ENCODE peak calls at places on chromosomes 1 and 21, in nine cellular contexts. W is naive thymus-derived CD4-positive, alpha-beta T cell; F is IMR-90; U is cardiac muscle cell; A is SK-N-SH; I is breast epithelium; V is ovary; E is tibial artery; Z is CD8-positive, alpha-beta memory T cell. Q is an unnamed sample. For H3K27me3 and H3K36me3, the result is how much of the 10 kb centered on the place peaks cover.

GRCh38 chr1:116194592-116194991 is 83.4 kb downstream of the MAB21L3 start:
- DNase-seq in W (no peak), F (no peak), U (no peak), A (no peak), I (no peak), V (no peak), E (no peak), Z (no peak), Q (no peak)

GRCh38 chr1:43452789-43453441 is 816 bp downstream of the HYI start:
- DNase-seq in W (no peak), F (peak), U (peak), A (no peak), I (peak), V (peak), E (no peak), Z (no peak), Q (peak)

GRCh38 chr1:182048562-182048961 is 12.9 kb downstream of the ZNF648 start:
- DNase-seq in W (no peak), F (no peak), U (no peak), A (no peak), I (no peak), V (no peak), E (no peak), Z (no peak), Q (no peak)

GRCh38 chr1:63320024-63320799 is 2.2 kb upstream of the FOXD3 start:
- DNase-seq in W (no peak), F (no peak), U (no peak), A (peak), I (no peak), V (no peak), E (no peak), Z (no peak), Q (peak)

GRCh38 chr1:229924639-229925038 is 142.4 kb upstream of the GALNT2 start:
- DNase-seq in W (no peak), F (no peak), U (no peak), A (no peak), I (no peak), V (no peak), E (no peak), Z (no peak), Q (peak)

GRCh38 chr1:209601809-209602657 is 18.5 kb downstream of the CAMK1G start:
- DNase-seq in W (no peak), F (peak), U (peak), A (peak), I (no peak), V (no peak), E (no peak), Z (no peak), Q (peak)

GRCh38 chr1:218852541-218852940 is 321.1 kb upstream of the LYPLAL1 start:
- DNase-seq in W (no peak), F (no peak), U (no peak), A (no peak), I (no peak), V (no peak), E (no peak), Z (no peak), Q (no peak)

GRCh38 chr1:51421961-51422360 is 91.6 kb upstream of the TTC39A start:
- DNase-seq in W (no peak), F (peak), U (peak), A (peak), I (no peak), V (no peak), E (no peak), Z (no peak), Q (peak)

DNA sequence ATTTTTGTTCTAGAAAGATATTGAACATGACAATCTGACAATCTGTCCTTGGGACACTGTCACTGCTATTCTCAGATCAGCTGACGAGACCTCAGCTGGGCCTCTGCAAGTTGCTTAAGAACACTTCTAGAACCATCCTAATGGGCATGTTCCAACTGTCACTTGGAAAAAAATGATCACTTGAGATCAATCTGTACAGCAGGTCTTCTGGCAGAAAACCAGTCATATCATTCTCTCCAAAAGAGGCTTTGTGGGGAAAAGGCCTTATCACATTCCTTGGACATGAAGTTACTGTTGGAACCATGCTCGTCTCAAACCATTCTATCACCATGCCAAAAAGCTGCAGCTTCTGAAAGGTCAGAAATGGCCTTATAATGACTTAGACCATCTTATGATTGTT is 744.2 kb downstream of the USP25 start:
- DNase-seq in W (no peak), F (peak), U (peak), A (no peak), I (no peak), V (no peak), E (no peak), Z (no peak), Q (no peak)
- H3K4me3 ChIP-seq in W (no peak), F (no peak), U (no peak), A (no peak), I (no peak), V (no peak), E (no peak), Z (no peak), Q (no peak)

DNA sequence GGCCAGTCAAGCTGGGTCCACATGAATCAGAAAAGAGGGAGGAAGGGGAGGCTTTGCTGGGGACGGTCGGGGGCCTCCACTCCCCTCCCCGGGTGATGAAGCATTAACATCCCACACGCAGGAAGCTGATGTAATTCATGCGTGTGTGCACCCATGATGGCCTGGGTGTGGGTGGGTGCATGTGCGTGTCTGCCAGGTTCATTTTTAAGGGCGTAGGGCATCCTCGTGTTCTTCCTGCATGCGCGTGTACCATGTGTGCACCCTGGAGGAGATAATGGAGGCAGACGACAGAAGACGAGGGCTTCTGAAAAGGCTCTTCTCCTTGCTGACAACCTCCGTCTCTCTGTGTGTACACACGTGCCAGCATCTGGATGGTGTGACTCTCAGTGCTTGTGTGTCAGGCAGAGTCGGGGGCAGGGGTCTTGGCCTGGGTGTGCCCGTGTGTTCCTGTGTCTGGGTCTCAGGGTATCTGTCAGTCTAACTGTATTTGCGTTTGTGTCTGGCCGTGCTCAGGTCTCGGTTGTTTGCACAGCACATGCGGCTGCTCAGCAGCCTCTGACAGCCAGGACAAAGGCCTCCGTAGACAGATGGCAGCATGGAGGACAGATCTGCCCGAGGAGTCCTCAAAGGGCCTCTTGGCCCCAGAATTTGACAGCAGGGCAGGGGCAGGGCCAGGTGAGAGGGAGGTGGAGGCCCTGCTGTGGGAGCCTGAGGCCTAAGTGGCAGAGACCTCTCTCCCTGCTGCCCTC is 2.4 kb downstream of the RAP1GAP start:
- DNase-seq in W (no peak), F (no peak), U (no peak), A (no peak), I (no peak), V (no peak), E (no peak), Z (no peak), Q (no peak)
- H3K27me3 ChIP-seq in W (under half), F (half or more), U (under half), A (under half), I (under half), V (under half), E (half or more), Z (under half), Q (under half)

GRCh38 chr1:28466226-28466778 is 39.5 kb upstream of the RCC1 start:
- DNase-seq in W (no peak), F (no peak), U (no peak), A (no peak), I (no peak), V (no peak), E (peak), Z (no peak), Q (no peak)
- H3K36me3 ChIP-seq in W (under half), F (under half), U (under half), A (under half), I (under half), V (under half), E (under half), Z (under half), Q (under half)

DNA sequence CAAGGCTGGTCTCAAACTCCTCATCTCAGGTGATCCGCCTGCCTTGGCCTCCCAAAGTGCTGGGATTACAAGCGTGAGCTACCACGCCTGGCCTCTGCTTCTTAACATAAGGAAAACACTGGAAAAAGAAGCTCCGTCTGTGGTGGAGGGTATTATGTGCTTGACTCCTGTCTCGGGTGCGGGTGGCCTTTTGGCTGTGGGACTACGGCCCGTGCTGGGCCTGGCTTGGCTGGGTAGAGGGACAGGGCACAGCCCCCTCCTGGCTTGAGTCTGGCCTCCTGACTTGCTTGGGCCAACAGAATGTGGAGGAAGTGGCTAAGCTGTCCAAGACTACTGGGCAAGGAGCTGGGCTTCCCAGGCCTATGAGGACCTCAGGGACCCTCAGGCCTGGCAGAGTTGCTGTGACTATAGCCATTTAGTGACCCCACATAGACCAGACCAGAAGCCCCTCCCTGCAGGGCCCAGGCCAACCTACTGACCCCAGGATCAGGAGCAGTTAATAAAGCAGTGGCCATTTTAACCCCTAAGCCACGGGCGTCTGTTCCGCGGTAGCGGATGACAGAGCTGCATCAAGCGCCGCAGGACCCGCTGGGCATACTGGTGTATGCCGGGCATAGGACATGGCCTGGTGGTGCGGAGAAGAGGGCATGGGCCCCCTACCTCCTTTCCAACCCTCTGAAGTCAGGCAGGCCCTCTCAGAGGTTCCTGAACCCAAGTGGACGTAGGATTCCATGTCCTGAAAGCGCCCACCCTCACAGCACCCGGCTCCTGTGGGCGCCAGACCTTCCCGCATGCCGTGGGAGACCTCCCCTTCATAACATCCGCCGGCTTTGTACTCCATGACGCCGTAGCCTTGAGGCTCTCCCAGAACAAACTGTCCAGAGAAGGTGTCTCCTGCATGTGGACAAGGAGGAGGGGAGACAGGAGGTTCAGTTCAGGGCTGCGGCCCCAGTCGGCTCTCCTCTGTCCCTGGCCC is 4.4 kb downstream of the MORN1 start:
- DNase-seq in W (no peak), F (no peak), U (no peak), A (no peak), I (no peak), V (peak), E (no peak), Z (no peak), Q (no peak)
- H3K4me3 ChIP-seq in W (no peak), F (no peak), U (no peak), A (no peak), I (no peak), V (no peak), E (no peak), Z (no peak), Q (no peak)

DNA sequence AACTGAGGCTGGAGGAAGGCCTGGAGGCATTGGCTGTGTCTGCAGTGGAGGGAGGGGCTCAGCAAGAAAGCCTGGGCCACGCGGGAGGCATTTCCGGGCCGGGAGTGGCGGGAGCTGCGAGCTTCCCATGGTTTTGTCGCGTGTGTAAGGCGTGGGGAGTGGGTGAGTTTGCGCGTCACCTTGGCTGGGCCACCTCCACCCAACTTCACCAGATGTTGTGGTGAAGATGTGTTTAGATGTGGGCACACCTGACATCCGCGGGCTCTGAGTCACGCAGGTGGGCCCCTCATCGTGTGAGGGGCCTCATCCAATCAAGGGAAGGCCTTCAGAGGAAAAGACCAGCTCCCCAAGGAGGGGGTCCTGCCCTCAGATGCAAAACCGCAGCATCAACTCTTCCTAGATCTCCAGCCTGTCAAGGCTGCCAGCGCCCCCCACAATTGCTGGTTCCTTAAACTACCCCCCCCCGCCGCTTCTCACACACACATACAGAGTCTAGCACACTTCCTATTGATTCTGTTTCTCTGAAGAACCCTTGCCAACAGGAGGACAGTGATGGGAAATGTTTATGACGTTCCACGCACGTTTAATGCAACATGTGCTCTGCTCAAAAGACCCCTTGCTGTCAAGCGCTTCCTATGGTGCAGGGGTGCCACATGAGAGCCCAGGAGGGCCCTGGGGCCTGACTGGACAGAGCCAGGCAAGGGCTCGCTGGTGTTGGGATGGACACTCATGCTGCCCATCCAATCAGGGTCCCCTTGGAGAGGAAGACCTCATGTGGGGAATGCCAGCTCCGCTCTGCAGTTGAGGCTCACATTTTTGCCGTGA is 11.9 kb downstream of the ACTRT2 start:
- DNase-seq in W (no peak), F (no peak), U (no peak), A (no peak), I (no peak), V (no peak), E (peak), Z (no peak), Q (peak)
- H3K27me3 ChIP-seq in W (under half), F (under half), U (under half), A (under half), I (under half), V (under half), E (half or more), Z (under half), Q (under half)

Q was measured in H7.